ENCODE peak calls at places on chromosome 20, in four cellular contexts. One of them, this sample, is unnamed.

GRCh38 chr20:9592419-9592818 is 78.0 kb downstream of the LAMP5 start:
- DNase-seq in CD4-positive, alpha-beta memory T cell: no peak
- DNase-seq in colonic mucosa: no peak
- DNase-seq in right lobe of liver: no peak
- DNase-seq in this sample: no peak

GRCh38 chr20:33393609-33394008 is 7.7 kb downstream of the CDK5RAP1 start:
- DNase-seq in CD4-positive, alpha-beta memory T cell: no peak
- DNase-seq in right lobe of liver: no peak
- DNase-seq in colonic mucosa: no peak
- DNase-seq in this sample: no peak

GRCh38 chr20:19785173-19785799 is 27.2 kb downstream of the RIN2 start:
- DNase-seq in right lobe of liver: no peak
- DNase-seq in colonic mucosa: no peak
- DNase-seq in CD4-positive, alpha-beta memory T cell: no peak
- DNase-seq in this sample: no peak

GRCh38 chr20:38001173-38001875 is 31.9 kb downstream of the TTI1 start:
- DNase-seq in right lobe of liver: no peak
- DNase-seq in CD4-positive, alpha-beta memory T cell: no peak
- DNase-seq in colonic mucosa: no peak
- DNase-seq in this sample: no peak

GRCh38 chr20:36147707-36148106 is 6.8 kb upstream of the EPB41L1 start:
- DNase-seq in CD4-positive, alpha-beta memory T cell: no peak
- DNase-seq in colonic mucosa: no peak
- DNase-seq in right lobe of liver: no peak
- DNase-seq in this sample: no peak

GRCh38 chr20:34458631-34459030 is 57.6 kb upstream of the DYNLRB1 start:
- DNase-seq in CD4-positive, alpha-beta memory T cell: no peak
- DNase-seq in colonic mucosa: no peak
- DNase-seq in right lobe of liver: no peak
- DNase-seq in this sample: no peak

GRCh38 chr20:34824861-34825529 is 456 bp downstream of the NCOA6 start:
- DNase-seq in colonic mucosa: peak; percentile 56
- DNase-seq in right lobe of liver: peak; percentile 71
- DNase-seq in CD4-positive, alpha-beta memory T cell: peak; percentile 73
- DNase-seq in this sample: peak; percentile 68

GRCh38 chr20:1876975-1877603 is 18.1 kb upstream of the SIRPA start:
- DNase-seq in CD4-positive, alpha-beta memory T cell: no peak
- DNase-seq in colonic mucosa: no peak
- DNase-seq in right lobe of liver: no peak
- DNase-seq in this sample: no peak

GRCh38 chr20:43751167-43752050 is 24.6 kb upstream of the GTSF1L start:
- DNase-seq in colonic mucosa: no peak
- DNase-seq in CD4-positive, alpha-beta memory T cell: no peak
- DNase-seq in right lobe of liver: no peak
- DNase-seq in this sample: no peak
- H3K27ac ChIP-seq in colonic mucosa: no peak overlapping the region
- H3K27ac ChIP-seq in CD4-positive, alpha-beta memory T cell: no peak overlapping the region
- H3K27ac ChIP-seq in right lobe of liver: no peak overlapping the region
- H3K27ac ChIP-seq in this sample: no peak overlapping the region

DNA sequence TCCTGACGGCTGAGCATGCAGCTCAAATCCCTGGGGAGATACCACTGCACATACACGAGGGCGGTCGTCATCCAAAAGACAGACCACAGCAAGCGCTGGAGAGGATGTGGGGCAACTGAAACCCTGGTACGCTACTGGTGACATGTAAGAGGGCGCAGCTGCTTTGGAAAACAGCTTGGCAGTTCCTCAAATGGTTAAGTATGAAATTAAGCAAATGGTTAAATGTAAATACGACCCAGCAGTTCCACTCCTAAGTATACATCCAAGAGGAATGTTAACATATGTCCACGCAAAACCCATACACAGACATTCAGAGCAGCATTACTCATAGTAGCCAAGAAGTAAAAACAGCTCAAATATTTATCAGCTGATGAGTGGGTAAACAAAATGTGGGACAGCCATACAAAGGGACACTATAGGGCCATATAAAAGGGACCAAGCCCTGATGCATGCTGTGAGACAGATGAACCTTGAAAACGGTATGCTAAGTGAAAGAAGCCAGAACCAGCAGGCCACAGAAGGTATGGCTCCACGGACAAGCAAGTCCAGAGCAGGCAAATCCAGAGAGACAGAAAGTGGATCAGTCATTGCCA is 38.5 kb downstream of the RIPOR3 start:
- DNase-seq in colonic mucosa: no peak
- DNase-seq in CD4-positive, alpha-beta memory T cell: no peak
- DNase-seq in right lobe of liver: no peak
- DNase-seq in this sample: no peak
- H3K27ac ChIP-seq in colonic mucosa: no peak overlapping the region
- H3K27ac ChIP-seq in CD4-positive, alpha-beta memory T cell: no peak overlapping the region
- H3K27ac ChIP-seq in right lobe of liver: no peak overlapping the region
- H3K27ac ChIP-seq in this sample: no peak overlapping the region

GRCh38 chr20:48288930-48289507 is 503.7 kb upstream of the SULF2 start:
- DNase-seq in CD4-positive, alpha-beta memory T cell: no peak
- DNase-seq in right lobe of liver: no peak
- DNase-seq in colonic mucosa: no peak
- DNase-seq in this sample: no peak

GRCh38 chr20:48284837-48285236 is 499.6 kb upstream of the SULF2 start:
- DNase-seq in right lobe of liver: no peak
- DNase-seq in colonic mucosa: no peak
- DNase-seq in CD4-positive, alpha-beta memory T cell: no peak
- DNase-seq in this sample: no peak

GRCh38 chr20:48285656-48286055 is 500.4 kb upstream of the SULF2 start:
- DNase-seq in colonic mucosa: no peak
- DNase-seq in right lobe of liver: no peak
- DNase-seq in CD4-positive, alpha-beta memory T cell: no peak
- DNase-seq in this sample: no peak

GRCh38 chr20:48287552-48288170 is 502.4 kb upstream of the SULF2 start:
- DNase-seq in right lobe of liver: no peak
- DNase-seq in CD4-positive, alpha-beta memory T cell: no peak
- DNase-seq in colonic mucosa: no peak
- DNase-seq in this sample: no peak

GRCh38 chr20:48286571-48287551 is 501.6 kb upstream of the SULF2 start:
- DNase-seq in right lobe of liver: no peak
- DNase-seq in colonic mucosa: no peak
- DNase-seq in CD4-positive, alpha-beta memory T cell: no peak
- DNase-seq in this sample: no peak
- H3K27ac ChIP-seq in right lobe of liver: peak overlapping the region; percentile 20
- H3K27ac ChIP-seq in colonic mucosa: no peak overlapping the region
- H3K27ac ChIP-seq in CD4-positive, alpha-beta memory T cell: no peak overlapping the region
- H3K27ac ChIP-seq in this sample: peak overlapping the region; percentile 89

GRCh38 chr20:52749020-52749419 is 223.1 kb upstream of the TSHZ2 start:
- DNase-seq in colonic mucosa: no peak
- DNase-seq in right lobe of liver: no peak
- DNase-seq in CD4-positive, alpha-beta memory T cell: no peak
- DNase-seq in this sample: no peak
- H3K27ac ChIP-seq in colonic mucosa: no peak overlapping the region
- H3K27ac ChIP-seq in right lobe of liver: no peak overlapping the region
- H3K27ac ChIP-seq in CD4-positive, alpha-beta memory T cell: no peak overlapping the region
- H3K27ac ChIP-seq in this sample: no peak overlapping the region

GRCh38 chr20:48647873-48648272 is 179.9 kb downstream of the PREX1 start:
- DNase-seq in CD4-positive, alpha-beta memory T cell: no peak
- DNase-seq in colonic mucosa: no peak
- DNase-seq in right lobe of liver: no peak
- DNase-seq in this sample: no peak
- H3K27ac ChIP-seq in CD4-positive, alpha-beta memory T cell: no peak overlapping the region
- H3K27ac ChIP-seq in colonic mucosa: no peak overlapping the region
- H3K27ac ChIP-seq in right lobe of liver: no peak overlapping the region
- H3K27ac ChIP-seq in this sample: no peak overlapping the region

DNA sequence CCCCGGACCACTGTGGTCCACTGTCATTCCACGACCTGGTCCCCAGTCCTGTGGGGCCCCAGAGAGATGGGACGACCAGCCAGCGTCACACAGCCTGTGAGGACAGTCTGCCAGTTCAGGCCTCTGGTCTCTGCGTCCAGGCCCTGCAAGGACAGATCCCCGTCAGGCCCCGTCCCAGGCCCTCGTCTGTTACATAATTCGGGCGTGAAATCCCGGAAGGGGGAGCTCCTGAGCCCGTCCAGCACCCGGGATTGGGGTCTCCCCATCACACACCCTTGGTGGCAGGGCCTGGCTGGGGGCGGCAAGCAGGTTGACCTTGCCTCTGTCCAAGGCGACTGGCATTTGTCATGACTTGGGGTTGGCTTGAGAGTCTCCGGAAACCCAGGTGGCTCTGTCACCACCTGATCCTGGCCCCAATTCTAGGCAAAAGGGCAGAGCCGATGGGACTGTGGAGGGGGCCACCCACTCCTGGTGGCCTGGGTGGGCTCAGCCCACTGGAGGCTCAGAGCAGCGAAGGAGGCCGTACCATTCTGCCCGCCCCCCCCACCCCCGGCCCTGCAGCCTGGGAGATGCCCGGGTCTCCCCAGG is 73.8 kb upstream of the GATA5 start:
- DNase-seq in colonic mucosa: no peak
- DNase-seq in right lobe of liver: no peak
- DNase-seq in CD4-positive, alpha-beta memory T cell: no peak
- DNase-seq in this sample: no peak
- H3K27ac ChIP-seq in colonic mucosa: no peak overlapping the region
- H3K27ac ChIP-seq in right lobe of liver: no peak overlapping the region
- H3K27ac ChIP-seq in CD4-positive, alpha-beta memory T cell: no peak overlapping the region
- H3K27ac ChIP-seq in this sample: no peak overlapping the region

GRCh38 chr20:48463096-48463710 is 364.6 kb downstream of the PREX1 start:
- DNase-seq in CD4-positive, alpha-beta memory T cell: no peak
- DNase-seq in colonic mucosa: no peak
- DNase-seq in right lobe of liver: no peak
- DNase-seq in this sample: no peak
- H3K27ac ChIP-seq in CD4-positive, alpha-beta memory T cell: no peak overlapping the region
- H3K27ac ChIP-seq in colonic mucosa: no peak overlapping the region
- H3K27ac ChIP-seq in right lobe of liver: no peak overlapping the region
- H3K27ac ChIP-seq in this sample: no peak overlapping the region

DNA sequence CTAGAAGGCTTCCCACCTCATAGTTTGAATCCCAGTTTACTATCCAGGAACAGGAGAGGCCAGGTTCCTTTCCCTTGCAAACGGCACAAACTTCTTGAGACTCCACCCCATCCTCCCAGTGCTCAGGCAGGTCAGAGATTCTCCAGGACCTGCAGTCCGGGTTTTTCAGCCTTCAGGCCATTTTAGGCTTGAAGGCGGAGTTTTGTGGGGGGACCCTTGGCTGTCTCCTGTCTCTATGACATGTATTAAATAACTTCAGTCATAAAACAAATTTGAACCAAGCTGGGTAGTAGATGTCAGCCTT is 230.1 kb downstream of the NFATC2 start:
- DNase-seq in CD4-positive, alpha-beta memory T cell: no peak
- DNase-seq in colonic mucosa: no peak
- DNase-seq in right lobe of liver: no peak
- DNase-seq in this sample: no peak
- H3K27ac ChIP-seq in CD4-positive, alpha-beta memory T cell: no peak overlapping the region
- H3K27ac ChIP-seq in colonic mucosa: no peak overlapping the region
- H3K27ac ChIP-seq in right lobe of liver: no peak overlapping the region
- H3K27ac ChIP-seq in this sample: no peak overlapping the region